ENCODE peak calls at places on chromosome 18, in four cellular contexts. Y is COLO829, T is GM23338, E is Ammon's horn. P is an unnamed sample.

GRCh38 chr18:51417643-51418483 is 220.4 kb upstream of the MEX3C start:
- DNase-seq in Y (no peak), T (peak; percentile 99), E (no peak), P (peak; percentile 75)

GRCh38 chr18:44946529-44947113 is 265.9 kb downstream of the SETBP1 start:
- DNase-seq in Y (no peak), T (no peak), E (no peak), P (no peak)

GRCh38 chr18:11310476-11311086 is 161.2 kb upstream of the PIEZO2 start:
- DNase-seq in Y (no peak), T (peak; percentile 76), E (peak; percentile 44), P (peak; percentile 92)

GRCh38 chr18:37343542-37343851 is 222.1 kb downstream of the CELF4 start:
- DNase-seq in Y (no peak), T (no peak), E (no peak), P (no peak)

GRCh38 chr18:23826850-23827620 is 137.8 kb downstream of the LAMA3 start:
- DNase-seq in Y (no peak), T (no peak), E (no peak), P (no peak)

GRCh38 chr18:3985664-3986063 is 469.4 kb downstream of the DLGAP1 start:
- DNase-seq in Y (peak; percentile 28), T (no peak), E (peak; percentile 24), P (no peak)

GRCh38 chr18:35497006-35497333 is 790 bp downstream of the INO80C start:
- DNase-seq in Y (no peak), T (no peak), E (no peak), P (no peak)

GRCh38 chr18:52150050-52150449 is 189.9 kb upstream of the DCC start:
- DNase-seq in Y (no peak), T (no peak), E (no peak), P (no peak)

GRCh38 chr18:26777316-26778053 is 88.0 kb downstream of the AQP4 start:
- DNase-seq in Y (no peak), T (peak; percentile 75), E (no peak), P (peak; percentile 77)

GRCh38 chr18:6333981-6334380 is 80.7 kb downstream of the L3MBTL4 start:
- DNase-seq in Y (no peak), T (no peak), E (no peak), P (no peak)

GRCh38 chr18:78929502-78929901 is 50.1 kb upstream of the SALL3 start:
- DNase-seq in Y (no peak), T (no peak), E (no peak), P (no peak)

GRCh38 chr18:7221424-7222155 is 9.3 kb upstream of the LRRC30 start:
- DNase-seq in Y (peak; percentile 30), T (peak; percentile 95), E (peak; percentile 43), P (peak; percentile 92)

GRCh38 chr18:33560686-33561370 is 17.2 kb upstream of the ASXL3 start:
- DNase-seq in Y (no peak), T (peak; percentile 29), E (no peak), P (peak; percentile 78)

GRCh38 chr18:74411475-74411874 is 45.6 kb downstream of the DIPK1C start:
- DNase-seq in Y (no peak), T (no peak), E (no peak), P (no peak)

GRCh38 chr18:44067201-44067600 is 613.5 kb upstream of the SETBP1 start:
- DNase-seq in Y (no peak), T (no peak), E (no peak), P (no peak)

P was measured in endodermal cell.